ENCODE peak calls at places on chromosomes 13 and 19, in six cellular contexts. One of them, this sample, is unnamed.

GRCh38 chr19:34254552-34255432 is at the start of gene GARRE1:
- DNase-seq in brain microvascular endothelial cell: no peak
- DNase-seq in psoas muscle: peak; percentile 50
- DNase-seq in cardiac muscle cell: peak; percentile 70
- DNase-seq in endothelial cell: peak; percentile 61
- DNase-seq in heart left ventricle: peak; percentile 42
- DNase-seq in this sample: peak; percentile 81

GRCh38 chr19:55377356-55378131 is 918 bp downstream of the TMEM190 start:
- DNase-seq in cardiac muscle cell: no peak
- DNase-seq in endothelial cell: no peak
- DNase-seq in heart left ventricle: no peak
- DNase-seq in brain microvascular endothelial cell: no peak
- DNase-seq in psoas muscle: no peak
- DNase-seq in this sample: no peak

GRCh38 chr13:94656766-94657165 is 55.1 kb downstream of the GPR180 start:
- DNase-seq in cardiac muscle cell: peak; percentile 75
- DNase-seq in brain microvascular endothelial cell: peak; percentile 55
- DNase-seq in endothelial cell: no peak
- DNase-seq in heart left ventricle: no peak
- DNase-seq in psoas muscle: no peak
- DNase-seq in this sample: no peak

GRCh38 chr19:48780684-48781391 is 25.5 kb downstream of the FGF21 start:
- DNase-seq in endothelial cell: no peak
- DNase-seq in psoas muscle: no peak
- DNase-seq in heart left ventricle: no peak
- DNase-seq in cardiac muscle cell: peak; percentile 65
- DNase-seq in brain microvascular endothelial cell: peak; percentile 52
- DNase-seq in this sample: no peak

GRCh38 chr13:48849515-48849914 is 126.2 kb upstream of the FNDC3A start:
- DNase-seq in cardiac muscle cell: no peak
- DNase-seq in endothelial cell: no peak
- DNase-seq in brain microvascular endothelial cell: peak; percentile 16
- DNase-seq in psoas muscle: no peak
- DNase-seq in heart left ventricle: no peak
- DNase-seq in this sample: no peak

GRCh38 chr19:51702103-51702753 is 9.1 kb downstream of the SPACA6 start:
- DNase-seq in endothelial cell: peak; percentile 77
- DNase-seq in psoas muscle: peak; percentile 81
- DNase-seq in cardiac muscle cell: peak; percentile 79
- DNase-seq in heart left ventricle: peak; percentile 78
- DNase-seq in brain microvascular endothelial cell: no peak
- DNase-seq in this sample: peak; percentile 93

GRCh38 chr19:16037424-16038195 is 38.7 kb upstream of the TPM4 start:
- DNase-seq in psoas muscle: no peak
- DNase-seq in endothelial cell: no peak
- DNase-seq in cardiac muscle cell: no peak
- DNase-seq in heart left ventricle: no peak
- DNase-seq in brain microvascular endothelial cell: no peak
- DNase-seq in this sample: no peak

GRCh38 chr13:114166381-114167131 is 12.5 kb upstream of the CFAP97D2 start:
- DNase-seq in cardiac muscle cell: no peak
- DNase-seq in brain microvascular endothelial cell: no peak
- DNase-seq in psoas muscle: peak; percentile 38
- DNase-seq in heart left ventricle: peak; percentile 71
- DNase-seq in endothelial cell: no peak
- DNase-seq in this sample: peak; percentile 56

GRCh38 chr19:58548859-58549663 is 5.2 kb downstream of the TRIM28 start:
- DNase-seq in heart left ventricle: no peak
- DNase-seq in psoas muscle: no peak
- DNase-seq in endothelial cell: no peak
- DNase-seq in brain microvascular endothelial cell: no peak
- DNase-seq in cardiac muscle cell: no peak
- DNase-seq in this sample: peak; percentile 61

GRCh38 chr13:21014666-21015170 is 46.7 kb downstream of the LATS2 start:
- DNase-seq in cardiac muscle cell: peak; percentile 79
- DNase-seq in heart left ventricle: peak; percentile 77
- DNase-seq in psoas muscle: peak; percentile 68
- DNase-seq in brain microvascular endothelial cell: peak; percentile 69
- DNase-seq in endothelial cell: no peak
- DNase-seq in this sample: peak; percentile 79

GRCh38 chr13:106507560-106508274 is 27.7 kb downstream of the EFNB2 start:
- DNase-seq in cardiac muscle cell: peak; percentile 96
- DNase-seq in heart left ventricle: no peak
- DNase-seq in endothelial cell: no peak
- DNase-seq in brain microvascular endothelial cell: peak; percentile 96
- DNase-seq in psoas muscle: no peak
- DNase-seq in this sample: no peak

GRCh38 chr13:31067416-31068118 is 94.1 kb downstream of the HSPH1 start:
- DNase-seq in psoas muscle: no peak
- DNase-seq in endothelial cell: no peak
- DNase-seq in heart left ventricle: no peak
- DNase-seq in cardiac muscle cell: peak; percentile 53
- DNase-seq in brain microvascular endothelial cell: peak; percentile 38
- DNase-seq in this sample: no peak

GRCh38 chr13:75585153-75585552 is 35.6 kb downstream of the UCHL3 start:
- DNase-seq in heart left ventricle: no peak
- DNase-seq in psoas muscle: no peak
- DNase-seq in cardiac muscle cell: no peak
- DNase-seq in brain microvascular endothelial cell: no peak
- DNase-seq in endothelial cell: no peak
- DNase-seq in this sample: no peak

GRCh38 chr19:5479958-5480357 is 24.7 kb downstream of the ZNRF4 start:
- DNase-seq in psoas muscle: no peak
- DNase-seq in brain microvascular endothelial cell: no peak
- DNase-seq in endothelial cell: no peak
- DNase-seq in cardiac muscle cell: no peak
- DNase-seq in heart left ventricle: no peak
- DNase-seq in this sample: no peak

GRCh38 chr19:13794388-13794751 is 873 bp upstream of the ZSWIM4 start:
- DNase-seq in heart left ventricle: peak; percentile 87
- DNase-seq in psoas muscle: peak; percentile 82
- DNase-seq in endothelial cell: no peak
- DNase-seq in brain microvascular endothelial cell: peak; percentile 93
- DNase-seq in cardiac muscle cell: peak; percentile 99
- DNase-seq in this sample: peak; percentile 93

GRCh38 chr19:37551123-37551993 is 43.2 kb downstream of the ZNF571 start:
- DNase-seq in cardiac muscle cell: peak; percentile 84
- DNase-seq in heart left ventricle: peak; percentile 73
- DNase-seq in endothelial cell: peak; percentile 10
- DNase-seq in brain microvascular endothelial cell: peak; percentile 61
- DNase-seq in psoas muscle: no peak
- DNase-seq in this sample: no peak

GRCh38 chr13:75196112-75196855 is 285.7 kb downstream of the TBC1D4 start:
- DNase-seq in heart left ventricle: no peak
- DNase-seq in brain microvascular endothelial cell: peak; percentile 73
- DNase-seq in endothelial cell: no peak
- DNase-seq in psoas muscle: no peak
- DNase-seq in cardiac muscle cell: peak; percentile 89
- DNase-seq in this sample: no peak

GRCh38 chr13:55761986-55762385 is 1378.7 kb upstream of the PRR20A start:
- DNase-seq in cardiac muscle cell: no peak
- DNase-seq in endothelial cell: no peak
- DNase-seq in heart left ventricle: no peak
- DNase-seq in brain microvascular endothelial cell: no peak
- DNase-seq in psoas muscle: no peak
- DNase-seq in this sample: no peak

GRCh38 chr19:32354345-32354744 is 8.9 kb downstream of the ZNF507 start:
- DNase-seq in psoas muscle: no peak
- DNase-seq in cardiac muscle cell: no peak
- DNase-seq in heart left ventricle: no peak
- DNase-seq in brain microvascular endothelial cell: no peak
- DNase-seq in endothelial cell: no peak
- DNase-seq in this sample: no peak

GRCh38 chr19:45402469-45403070 is 2.3 kb downstream of the PPP1R13L start:
- DNase-seq in brain microvascular endothelial cell: peak; percentile 14
- DNase-seq in endothelial cell: peak; percentile 79
- DNase-seq in psoas muscle: no peak
- DNase-seq in heart left ventricle: peak; percentile 71
- DNase-seq in cardiac muscle cell: peak; percentile 34
- DNase-seq in this sample: no peak

GRCh38 chr13:79548886-79549285 is 67.9 kb downstream of the NDFIP2 start:
- DNase-seq in heart left ventricle: no peak
- DNase-seq in brain microvascular endothelial cell: no peak
- DNase-seq in endothelial cell: no peak
- DNase-seq in psoas muscle: no peak
- DNase-seq in cardiac muscle cell: peak; percentile 35
- DNase-seq in this sample: no peak

GRCh38 chr13:25463496-25463895 is 91.7 kb downstream of the ATP8A2 start:
- DNase-seq in cardiac muscle cell: no peak
- DNase-seq in endothelial cell: no peak
- DNase-seq in psoas muscle: no peak
- DNase-seq in heart left ventricle: no peak
- DNase-seq in brain microvascular endothelial cell: peak; percentile 40
- DNase-seq in this sample: no peak

GRCh38 chr19:49985926-49986325 is 25.0 kb upstream of the SIGLEC11 start:
- DNase-seq in psoas muscle: no peak
- DNase-seq in heart left ventricle: no peak
- DNase-seq in cardiac muscle cell: no peak
- DNase-seq in brain microvascular endothelial cell: no peak
- DNase-seq in endothelial cell: no peak
- DNase-seq in this sample: no peak

GRCh38 chr19:49986354-49986753 is 25.4 kb upstream of the SIGLEC11 start:
- DNase-seq in cardiac muscle cell: no peak
- DNase-seq in endothelial cell: no peak
- DNase-seq in psoas muscle: no peak
- DNase-seq in heart left ventricle: no peak
- DNase-seq in brain microvascular endothelial cell: no peak
- DNase-seq in this sample: no peak

GRCh38 chr19:49988433-49988832 is 27.5 kb upstream of the SIGLEC11 start:
- DNase-seq in endothelial cell: no peak
- DNase-seq in psoas muscle: no peak
- DNase-seq in cardiac muscle cell: no peak
- DNase-seq in brain microvascular endothelial cell: peak; percentile 55
- DNase-seq in heart left ventricle: no peak
- DNase-seq in this sample: no peak

GRCh38 chr19:49988007-49988406 is 27.0 kb upstream of the SIGLEC11 start:
- DNase-seq in heart left ventricle: no peak
- DNase-seq in endothelial cell: no peak
- DNase-seq in cardiac muscle cell: no peak
- DNase-seq in brain microvascular endothelial cell: no peak
- DNase-seq in psoas muscle: no peak
- DNase-seq in this sample: no peak

GRCh38 chr19:49987159-49987698 is 26.3 kb upstream of the SIGLEC11 start:
- DNase-seq in endothelial cell: peak; percentile 93
- DNase-seq in heart left ventricle: peak; percentile 92
- DNase-seq in cardiac muscle cell: peak; percentile 96
- DNase-seq in brain microvascular endothelial cell: peak; percentile 83
- DNase-seq in psoas muscle: peak; percentile 83
- DNase-seq in this sample: peak; percentile 92
- TF ChIP-seq CTCF in endothelial cell: no peak
- TF ChIP-seq CTCF in heart left ventricle: no peak
- TF ChIP-seq CTCF in cardiac muscle cell: no peak
- TF ChIP-seq CTCF in brain microvascular endothelial cell: peak; percentile 42
- TF ChIP-seq CTCF in psoas muscle: no peak
- TF ChIP-seq CTCF in this sample: peak; percentile 18

DNA sequence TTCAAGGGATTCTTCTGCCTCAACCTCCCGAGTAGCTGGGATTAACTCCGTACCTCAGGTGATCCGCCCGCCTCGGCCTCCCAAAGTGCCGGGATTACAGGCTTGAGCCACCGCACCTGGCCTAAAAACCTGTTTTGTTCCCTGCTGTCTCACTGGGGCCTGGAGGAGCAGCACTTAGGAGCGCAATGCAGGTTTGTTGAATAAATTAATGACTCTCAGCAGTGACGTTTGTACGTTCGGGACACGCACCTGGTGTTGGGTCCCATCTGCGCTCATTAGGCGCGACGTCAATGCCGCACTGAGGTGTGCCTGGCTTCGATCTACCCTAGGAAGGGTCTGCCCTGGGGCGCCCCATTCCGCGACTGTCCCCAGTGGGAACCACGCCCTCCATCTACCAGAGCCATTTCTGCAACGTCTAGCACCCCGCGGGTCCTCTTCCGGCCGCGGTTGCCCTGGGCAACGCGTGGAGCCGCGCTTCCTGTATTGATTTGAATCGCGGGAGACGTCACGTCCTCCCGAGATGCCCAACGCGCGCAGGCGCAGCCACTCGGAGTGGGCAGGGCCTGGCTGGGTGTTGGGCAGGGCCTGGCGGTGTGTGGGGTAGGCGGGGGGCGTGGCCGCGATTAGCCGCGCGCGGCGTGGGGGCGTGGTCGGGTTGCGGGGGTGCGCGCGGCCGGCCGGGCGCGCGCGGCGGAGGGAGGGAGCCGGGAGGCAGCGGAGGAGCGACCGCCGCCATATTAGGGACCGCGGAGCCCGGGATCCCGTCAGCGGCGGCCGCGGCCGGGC is at the start of gene FZR1:
- DNase-seq in endothelial cell: peak; percentile 99
- DNase-seq in psoas muscle: peak; percentile 99
- DNase-seq in heart left ventricle: peak; percentile 100
- DNase-seq in cardiac muscle cell: peak; percentile 99
- DNase-seq in brain microvascular endothelial cell: peak; percentile 98
- DNase-seq in this sample: peak; percentile 100
- TF ChIP-seq CTCF in endothelial cell: no peak
- TF ChIP-seq CTCF in psoas muscle: no peak
- TF ChIP-seq CTCF in heart left ventricle: no peak
- TF ChIP-seq CTCF in cardiac muscle cell: no peak
- TF ChIP-seq CTCF in brain microvascular endothelial cell: no peak
- TF ChIP-seq CTCF in this sample: no peak

DNA sequence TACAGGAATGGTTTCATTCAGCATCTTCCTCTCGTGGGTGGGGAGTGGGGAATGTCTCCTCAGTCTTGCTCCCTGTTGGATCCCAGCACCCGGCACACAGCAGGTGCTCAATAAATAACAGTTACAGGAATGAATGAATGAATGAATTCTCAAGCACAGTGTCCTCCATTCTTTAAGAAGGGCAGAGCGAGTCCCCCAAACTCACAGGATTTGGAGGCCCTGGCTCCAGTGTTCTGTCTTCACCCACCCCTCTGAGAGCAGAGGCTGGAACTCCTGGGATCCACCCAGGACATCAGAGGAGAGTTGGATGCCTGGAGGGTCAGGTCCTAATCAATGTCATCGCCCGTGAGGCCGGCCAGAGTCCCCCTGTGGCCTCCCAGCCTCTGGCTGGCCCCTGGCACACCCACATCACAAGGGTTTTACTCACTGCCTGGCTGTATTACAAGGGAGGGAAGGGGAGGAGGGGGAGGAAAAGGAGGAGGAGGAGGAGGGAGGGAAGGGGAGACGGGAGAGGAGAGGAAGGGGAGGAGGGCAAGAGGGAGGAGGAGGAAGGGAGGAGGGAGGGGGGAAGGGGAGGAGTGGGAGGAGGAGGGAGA is 8.7 kb upstream of the CREB3L3 start:
- DNase-seq in brain microvascular endothelial cell: no peak
- DNase-seq in cardiac muscle cell: peak; percentile 78
- DNase-seq in psoas muscle: no peak
- DNase-seq in heart left ventricle: peak; percentile 26
- DNase-seq in endothelial cell: no peak
- DNase-seq in this sample: no peak
- TF ChIP-seq CTCF in brain microvascular endothelial cell: no peak
- TF ChIP-seq CTCF in cardiac muscle cell: no peak
- TF ChIP-seq CTCF in psoas muscle: no peak
- TF ChIP-seq CTCF in heart left ventricle: no peak
- TF ChIP-seq CTCF in endothelial cell: no peak
- TF ChIP-seq CTCF in this sample: no peak

GRCh38 chr13:51083706-51084105 is 27.4 kb downstream of the C13orf42 start:
- DNase-seq in brain microvascular endothelial cell: no peak
- DNase-seq in endothelial cell: no peak
- DNase-seq in heart left ventricle: no peak
- DNase-seq in cardiac muscle cell: no peak
- DNase-seq in psoas muscle: no peak
- DNase-seq in this sample: no peak
- TF ChIP-seq CTCF in brain microvascular endothelial cell: no peak
- TF ChIP-seq CTCF in endothelial cell: no peak
- TF ChIP-seq CTCF in heart left ventricle: no peak
- TF ChIP-seq CTCF in cardiac muscle cell: no peak
- TF ChIP-seq CTCF in psoas muscle: no peak
- TF ChIP-seq CTCF in this sample: no peak

This sample was measured in kidney.